ENCODE peak calls at places on chromosomes 13 and 19, in nine cellular contexts. One of them, this sample, is unnamed.

GRCh38 chr13:24511824-24512207 is 762 bp downstream of the PARP4 start:
- DNase-seq in stimulated activated CD8-positive, alpha-beta memory T cell treated with anti-CD3 and anti-CD28 coated beads, Interleukin-2, amount 100 ng/mL, for 1 hour: no peak
- DNase-seq in omental fat pad: no peak
- DNase-seq in T-helper 2 cell: no peak
- DNase-seq in ACHN: no peak
- DNase-seq in pulmonary artery endothelial cell: no peak
- DNase-seq in fibroblast of gingiva: no peak
- DNase-seq in WTC11: no peak
- DNase-seq in erythroblast: no peak
- DNase-seq in this sample: no peak

GRCh38 chr13:40102854-40103253 is 447.4 kb downstream of the COG6 start:
- DNase-seq in stimulated activated CD8-positive, alpha-beta memory T cell treated with anti-CD3 and anti-CD28 coated beads, Interleukin-2, amount 100 ng/mL, for 1 hour: no peak
- DNase-seq in omental fat pad: peak; percentile 24
- DNase-seq in T-helper 2 cell: no peak
- DNase-seq in ACHN: no peak
- DNase-seq in pulmonary artery endothelial cell: no peak
- DNase-seq in fibroblast of gingiva: no peak
- DNase-seq in WTC11: no peak
- DNase-seq in erythroblast: no peak
- DNase-seq in this sample: peak; percentile 6

GRCh38 chr19:49362048-49362925 is at the start of gene TEAD2:
- DNase-seq in stimulated activated CD8-positive, alpha-beta memory T cell treated with anti-CD3 and anti-CD28 coated beads, Interleukin-2, amount 100 ng/mL, for 1 hour: no peak
- DNase-seq in omental fat pad: no peak
- DNase-seq in T-helper 2 cell: no peak
- DNase-seq in ACHN: peak; percentile 64
- DNase-seq in pulmonary artery endothelial cell: no peak
- DNase-seq in fibroblast of gingiva: peak; percentile 42
- DNase-seq in WTC11: peak; percentile 84
- DNase-seq in erythroblast: no peak
- DNase-seq in this sample: no peak

GRCh38 chr13:30859326-30859725 is 46.7 kb upstream of the MEDAG start:
- DNase-seq in stimulated activated CD8-positive, alpha-beta memory T cell treated with anti-CD3 and anti-CD28 coated beads, Interleukin-2, amount 100 ng/mL, for 1 hour: no peak
- DNase-seq in omental fat pad: no peak
- DNase-seq in T-helper 2 cell: no peak
- DNase-seq in ACHN: no peak
- DNase-seq in pulmonary artery endothelial cell: no peak
- DNase-seq in fibroblast of gingiva: no peak
- DNase-seq in WTC11: no peak
- DNase-seq in erythroblast: no peak
- DNase-seq in this sample: no peak

GRCh38 chr19:18135712-18136584 is 17.0 kb upstream of the PIK3R2 start:
- DNase-seq in stimulated activated CD8-positive, alpha-beta memory T cell treated with anti-CD3 and anti-CD28 coated beads, Interleukin-2, amount 100 ng/mL, for 1 hour: no peak
- DNase-seq in omental fat pad: no peak
- DNase-seq in T-helper 2 cell: no peak
- DNase-seq in ACHN: peak; percentile 50
- DNase-seq in pulmonary artery endothelial cell: no peak
- DNase-seq in fibroblast of gingiva: no peak
- DNase-seq in WTC11: no peak
- DNase-seq in erythroblast: no peak
- DNase-seq in this sample: no peak

GRCh38 chr13:60226507-60226906 is 62.8 kb upstream of the DIAPH3 start:
- DNase-seq in stimulated activated CD8-positive, alpha-beta memory T cell treated with anti-CD3 and anti-CD28 coated beads, Interleukin-2, amount 100 ng/mL, for 1 hour: no peak
- DNase-seq in omental fat pad: no peak
- DNase-seq in T-helper 2 cell: no peak
- DNase-seq in ACHN: no peak
- DNase-seq in pulmonary artery endothelial cell: no peak
- DNase-seq in fibroblast of gingiva: peak; percentile 40
- DNase-seq in WTC11: peak; percentile 42
- DNase-seq in erythroblast: peak; percentile 83
- DNase-seq in this sample: no peak

GRCh38 chr19:18745931-18746330 is 45.2 kb downstream of the COMP start:
- DNase-seq in stimulated activated CD8-positive, alpha-beta memory T cell treated with anti-CD3 and anti-CD28 coated beads, Interleukin-2, amount 100 ng/mL, for 1 hour: no peak
- DNase-seq in omental fat pad: no peak
- DNase-seq in T-helper 2 cell: no peak
- DNase-seq in ACHN: no peak
- DNase-seq in pulmonary artery endothelial cell: no peak
- DNase-seq in fibroblast of gingiva: no peak
- DNase-seq in WTC11: no peak
- DNase-seq in erythroblast: no peak
- DNase-seq in this sample: no peak

GRCh38 chr13:114199961-114200672 is 21.1 kb downstream of the CFAP97D2 start:
- DNase-seq in stimulated activated CD8-positive, alpha-beta memory T cell treated with anti-CD3 and anti-CD28 coated beads, Interleukin-2, amount 100 ng/mL, for 1 hour: no peak
- DNase-seq in omental fat pad: no peak
- DNase-seq in T-helper 2 cell: no peak
- DNase-seq in ACHN: no peak
- DNase-seq in pulmonary artery endothelial cell: no peak
- DNase-seq in fibroblast of gingiva: no peak
- DNase-seq in WTC11: no peak
- DNase-seq in erythroblast: no peak
- DNase-seq in this sample: no peak